ENCODE peak calls at places on chromosomes 13 and 19, in five cellular contexts. N is NCI-H187; L is AG10803; U is aorta; V is stimulated activated naive CD8-positive, alpha-beta T cell treated with anti-CD3 and anti-CD28 coated beads, Interleukin-15, amount 100 ng/mL, for 72 hours. C is an unnamed sample.
A peak's percentile ranks its signal among the peaks of the same experiment; 100 is the strongest.

GRCh38 chr13:30314562-30314961 is 7.2 kb upstream of the KATNAL1 start:
- DNase-seq in N (no peak), L (no peak), U (no peak), V (no peak), C (no peak)

GRCh38 chr13:72931311-72931710 is 127.5 kb upstream of the KLF5 start:
- DNase-seq in N (no peak), L (no peak), U (no peak), V (no peak), C (no peak)

GRCh38 chr19:8261881-8262280 is 46.3 kb downstream of the CD320 start:
- DNase-seq in N (no peak), L (no peak), U (peak; percentile 70), V (no peak), C (no peak)

GRCh38 chr19:40718774-40719391 is 2.0 kb downstream of the ITPKC start:
- DNase-seq in N (no peak), L (peak; percentile 31), U (peak; percentile 87), V (no peak), C (peak; percentile 31)

GRCh38 chr19:53898680-53899341 is 10.3 kb upstream of the CACNG7 start:
- DNase-seq in N (no peak), L (no peak), U (no peak), V (no peak), C (no peak)

GRCh38 chr19:11964858-11965645 is at the start of gene ZNF763:
- DNase-seq in N (peak; percentile 3), L (peak; percentile 78), U (peak; percentile 96), V (peak; percentile 89), C (no peak)

GRCh38 chr13:63446329-63446728 is 2030.7 kb upstream of the PCDH20 start:
- DNase-seq in N (no peak), L (no peak), U (no peak), V (no peak), C (no peak)

GRCh38 chr13:112747256-112747655 is 57.4 kb downstream of the ATP11A start:
- DNase-seq in N (no peak), L (no peak), U (no peak), V (no peak), C (no peak)

GRCh38 chr13:32838985-32839384 is 177.2 kb upstream of the KL start:
- DNase-seq in N (no peak), L (no peak), U (no peak), V (peak; percentile 18), C (peak; percentile 23)

GRCh38 chr13:74841123-74841522 is 640.8 kb downstream of the TBC1D4 start:
- DNase-seq in N (no peak), L (no peak), U (no peak), V (no peak), C (no peak)

GRCh38 chr13:67230774-67231480 is 791 bp upstream of the PCDH9 start:
- DNase-seq in N (peak; percentile 29), L (peak; percentile 52), U (peak; percentile 87), V (peak; percentile 22), C (peak; percentile 73)

GRCh38 chr19:46732172-46732938 is 13.5 kb upstream of the FKRP start:
- DNase-seq in N (no peak), L (no peak), U (no peak), V (no peak), C (no peak)

GRCh38 chr19:7397687-7398086 is 49.0 kb downstream of the ARHGEF18 start:
- DNase-seq in N (no peak), L (peak; percentile 86), U (no peak), V (no peak), C (no peak)

GRCh38 chr13:63517376-63517775 is 2101.7 kb upstream of the PCDH20 start:
- DNase-seq in N (no peak), L (peak; percentile 75), U (no peak), V (no peak), C (no peak)

GRCh38 chr19:48629297-48629598 is 7.9 kb downstream of the DBP start:
- DNase-seq in N (no peak), L (no peak), U (no peak), V (no peak), C (no peak)

GRCh38 chr13:101988140-101988539 is 413.7 kb downstream of the FGF14 start:
- DNase-seq in N (no peak), L (no peak), U (no peak), V (no peak), C (no peak)

GRCh38 chr13:110347535-110348308 is 40.6 kb downstream of the COL4A2 start:
- DNase-seq in N (no peak), L (peak; percentile 95), U (peak; percentile 89), V (no peak), C (no peak)

GRCh38 chr13:39699274-39699673 is 43.8 kb downstream of the COG6 start:
- DNase-seq in N (no peak), L (no peak), U (no peak), V (no peak), C (no peak)

GRCh38 chr19:40594657-40595077 is 6.5 kb upstream of the LTBP4 start:
- DNase-seq in N (no peak), L (no peak), U (no peak), V (no peak), C (no peak)

GRCh38 chr19:15114153-15114540 is 6.9 kb downstream of the SYDE1 start:
- DNase-seq in N (no peak), L (peak; percentile 47), U (peak; percentile 82), V (no peak), C (no peak)

GRCh38 chr13:19606737-19607136 is 26.7 kb upstream of the MPHOSPH8 start:
- DNase-seq in N (no peak), L (no peak), U (no peak), V (no peak), C (no peak)

GRCh38 chr13:35144496-35144895 is 202.4 kb downstream of the NBEA start:
- DNase-seq in N (no peak), L (no peak), U (no peak), V (no peak), C (no peak)

GRCh38 chr13:105070452-105070851 is 1465.0 kb downstream of the EFNB2 start:
- DNase-seq in N (no peak), L (no peak), U (no peak), V (no peak), C (no peak)

GRCh38 chr13:43107780-43108179 is 84.4 kb downstream of the DNAJC15 start:
- DNase-seq in N (no peak), L (peak; percentile 58), U (no peak), V (no peak), C (no peak)

GRCh38 chr13:110250258-110250891 is 56.6 kb downstream of the COL4A1 start:
- DNase-seq in N (no peak), L (peak; percentile 75), U (peak; percentile 84), V (no peak), C (no peak)

GRCh38 chr19:10885241-10886169 is 14.2 kb downstream of the CARM1 start:
- DNase-seq in N (no peak), L (no peak), U (no peak), V (no peak), C (no peak)

GRCh38 chr13:31733066-31733465 is 6.3 kb upstream of the RXFP2 start:
- DNase-seq in N (no peak), L (no peak), U (no peak), V (no peak), C (no peak)

GRCh38 chr13:113461022-113461751 is 7.9 kb upstream of the ADPRHL1 start:
- DNase-seq in N (no peak), L (no peak), U (no peak), V (no peak), C (no peak)

GRCh38 chr19:1252221-1252817 is 3.9 kb downstream of the MIDN start:
- DNase-seq in N (no peak), L (peak; percentile 99), U (peak; percentile 97), V (peak; percentile 89), C (peak; percentile 38)

GRCh38 chr19:2164020-2164988 is 571 bp downstream of the DOT1L start:
- DNase-seq in N (no peak), L (no peak), U (no peak), V (no peak), C (peak; percentile 36)

GRCh38 chr13:43830481-43830873 is 43.7 kb upstream of the ENOX1 start:
- DNase-seq in N (no peak), L (peak; percentile 93), U (no peak), V (no peak), C (no peak)

GRCh38 chr13:103973740-103974139 is 907.5 kb upstream of the SLC10A2 start:
- DNase-seq in N (no peak), L (no peak), U (no peak), V (no peak), C (no peak)

GRCh38 chr13:28044608-28045007 is 55.8 kb downstream of the FLT3 start:
- DNase-seq in N (no peak), L (peak; percentile 27), U (no peak), V (no peak), C (no peak)

GRCh38 chr13:20136781-20137703 is 23.8 kb downstream of the GJA3 start:
- DNase-seq in N (no peak), L (no peak), U (no peak), V (peak; percentile 60), C (peak; percentile 54)

C was measured in endothelial cell.